ENCODE peak calls at places on chromosomes 1 and 21, in ten cellular contexts. One of them, this sample, is unnamed.
A peak's percentile ranks its signal among the peaks of the same experiment; 100 is the strongest.

GRCh38 chr1:156582388-156583022 is 3.0 kb downstream of the TTC24 start:
- DNase-seq in psoas muscle: no peak
- DNase-seq in DMS 273 treated with DMSO at 0.1 percent for 48 hours: no peak
- DNase-seq in activated T-helper 1 cell treated with anti-CD3 and anti-CD28 coated beads, Interleukin-12 subunit alpha, Interleukin-12 subunit beta, Interleukin-2, Interleukin-4 antibody, amounts not matched to agents 30 ng/mL and 10 ng/mL and 1 ng/mL, durations not matched to agents 14 hours and 24 hours and 36 hours: no peak
- DNase-seq in NCI-H1105: no peak
- DNase-seq in left ventricle myocardium inferior: no peak
- DNase-seq in SJSA1: no peak
- DNase-seq in T-helper 1 cell: no peak
- DNase-seq in tibial nerve: no peak
- DNase-seq in stimulated activated CD8-positive, alpha-beta memory T cell treated with anti-CD3 and anti-CD28 coated beads, Interleukin-15, amount 100 ng/mL, for 1 hour: no peak
- DNase-seq in this sample: no peak

GRCh38 chr1:155938220-155938627 is 3.2 kb upstream of the RXFP4 start:
- DNase-seq in psoas muscle: no peak
- DNase-seq in T-helper 1 cell: no peak
- DNase-seq in stimulated activated CD8-positive, alpha-beta memory T cell treated with anti-CD3 and anti-CD28 coated beads, Interleukin-15, amount 100 ng/mL, for 1 hour: no peak
- DNase-seq in left ventricle myocardium inferior: no peak
- DNase-seq in SJSA1: peak; percentile 52
- DNase-seq in activated T-helper 1 cell treated with anti-CD3 and anti-CD28 coated beads, Interleukin-12 subunit alpha, Interleukin-12 subunit beta, Interleukin-2, Interleukin-4 antibody, amounts not matched to agents 30 ng/mL and 10 ng/mL and 1 ng/mL, durations not matched to agents 14 hours and 24 hours and 36 hours: peak; percentile 24
- DNase-seq in NCI-H1105: peak; percentile 37
- DNase-seq in tibial nerve: no peak
- DNase-seq in DMS 273 treated with DMSO at 0.1 percent for 48 hours: peak; percentile 65
- DNase-seq in this sample: no peak

GRCh38 chr1:14017531-14017961 is 317.6 kb downstream of the PRDM2 start:
- DNase-seq in SJSA1: no peak
- DNase-seq in left ventricle myocardium inferior: no peak
- DNase-seq in activated T-helper 1 cell treated with anti-CD3 and anti-CD28 coated beads, Interleukin-12 subunit alpha, Interleukin-12 subunit beta, Interleukin-2, Interleukin-4 antibody, amounts not matched to agents 30 ng/mL and 10 ng/mL and 1 ng/mL, durations not matched to agents 14 hours and 24 hours and 36 hours: no peak
- DNase-seq in NCI-H1105: peak; percentile 56
- DNase-seq in psoas muscle: no peak
- DNase-seq in tibial nerve: no peak
- DNase-seq in stimulated activated CD8-positive, alpha-beta memory T cell treated with anti-CD3 and anti-CD28 coated beads, Interleukin-15, amount 100 ng/mL, for 1 hour: no peak
- DNase-seq in DMS 273 treated with DMSO at 0.1 percent for 48 hours: no peak
- DNase-seq in T-helper 1 cell: no peak
- DNase-seq in this sample: no peak

GRCh38 chr1:154353966-154354365 is 28.6 kb downstream of the ATP8B2 start:
- DNase-seq in psoas muscle: no peak
- DNase-seq in tibial nerve: no peak
- DNase-seq in DMS 273 treated with DMSO at 0.1 percent for 48 hours: no peak
- DNase-seq in SJSA1: no peak
- DNase-seq in T-helper 1 cell: no peak
- DNase-seq in activated T-helper 1 cell treated with anti-CD3 and anti-CD28 coated beads, Interleukin-12 subunit alpha, Interleukin-12 subunit beta, Interleukin-2, Interleukin-4 antibody, amounts not matched to agents 30 ng/mL and 10 ng/mL and 1 ng/mL, durations not matched to agents 14 hours and 24 hours and 36 hours: no peak
- DNase-seq in stimulated activated CD8-positive, alpha-beta memory T cell treated with anti-CD3 and anti-CD28 coated beads, Interleukin-15, amount 100 ng/mL, for 1 hour: no peak
- DNase-seq in NCI-H1105: no peak
- DNase-seq in left ventricle myocardium inferior: no peak
- DNase-seq in this sample: no peak

GRCh38 chr1:232486454-232487202 is 143.3 kb downstream of the SIPA1L2 start:
- DNase-seq in tibial nerve: no peak
- DNase-seq in SJSA1: peak; percentile 30
- DNase-seq in DMS 273 treated with DMSO at 0.1 percent for 48 hours: no peak
- DNase-seq in stimulated activated CD8-positive, alpha-beta memory T cell treated with anti-CD3 and anti-CD28 coated beads, Interleukin-15, amount 100 ng/mL, for 1 hour: no peak
- DNase-seq in left ventricle myocardium inferior: no peak
- DNase-seq in activated T-helper 1 cell treated with anti-CD3 and anti-CD28 coated beads, Interleukin-12 subunit alpha, Interleukin-12 subunit beta, Interleukin-2, Interleukin-4 antibody, amounts not matched to agents 30 ng/mL and 10 ng/mL and 1 ng/mL, durations not matched to agents 14 hours and 24 hours and 36 hours: no peak
- DNase-seq in psoas muscle: no peak
- DNase-seq in NCI-H1105: no peak
- DNase-seq in T-helper 1 cell: no peak
- DNase-seq in this sample: no peak

GRCh38 chr1:86200901-86201300 is 44.3 kb upstream of the COL24A1 start:
- DNase-seq in SJSA1: no peak
- DNase-seq in stimulated activated CD8-positive, alpha-beta memory T cell treated with anti-CD3 and anti-CD28 coated beads, Interleukin-15, amount 100 ng/mL, for 1 hour: no peak
- DNase-seq in psoas muscle: no peak
- DNase-seq in left ventricle myocardium inferior: no peak
- DNase-seq in T-helper 1 cell: no peak
- DNase-seq in activated T-helper 1 cell treated with anti-CD3 and anti-CD28 coated beads, Interleukin-12 subunit alpha, Interleukin-12 subunit beta, Interleukin-2, Interleukin-4 antibody, amounts not matched to agents 30 ng/mL and 10 ng/mL and 1 ng/mL, durations not matched to agents 14 hours and 24 hours and 36 hours: no peak
- DNase-seq in DMS 273 treated with DMSO at 0.1 percent for 48 hours: no peak
- DNase-seq in NCI-H1105: no peak
- DNase-seq in tibial nerve: no peak
- DNase-seq in this sample: no peak

GRCh38 chr21:43929217-43929971 is 64.4 kb downstream of the AGPAT3 start:
- DNase-seq in tibial nerve: no peak
- DNase-seq in DMS 273 treated with DMSO at 0.1 percent for 48 hours: no peak
- DNase-seq in activated T-helper 1 cell treated with anti-CD3 and anti-CD28 coated beads, Interleukin-12 subunit alpha, Interleukin-12 subunit beta, Interleukin-2, Interleukin-4 antibody, amounts not matched to agents 30 ng/mL and 10 ng/mL and 1 ng/mL, durations not matched to agents 14 hours and 24 hours and 36 hours: no peak
- DNase-seq in NCI-H1105: no peak
- DNase-seq in left ventricle myocardium inferior: peak; percentile 86
- DNase-seq in psoas muscle: peak; percentile 67
- DNase-seq in SJSA1: no peak
- DNase-seq in T-helper 1 cell: no peak
- DNase-seq in stimulated activated CD8-positive, alpha-beta memory T cell treated with anti-CD3 and anti-CD28 coated beads, Interleukin-15, amount 100 ng/mL, for 1 hour: no peak
- DNase-seq in this sample: no peak

GRCh38 chr1:228321895-228322294 is 84.7 kb downstream of the TRIM11 start:
- DNase-seq in T-helper 1 cell: no peak
- DNase-seq in NCI-H1105: no peak
- DNase-seq in left ventricle myocardium inferior: no peak
- DNase-seq in tibial nerve: no peak
- DNase-seq in stimulated activated CD8-positive, alpha-beta memory T cell treated with anti-CD3 and anti-CD28 coated beads, Interleukin-15, amount 100 ng/mL, for 1 hour: no peak
- DNase-seq in activated T-helper 1 cell treated with anti-CD3 and anti-CD28 coated beads, Interleukin-12 subunit alpha, Interleukin-12 subunit beta, Interleukin-2, Interleukin-4 antibody, amounts not matched to agents 30 ng/mL and 10 ng/mL and 1 ng/mL, durations not matched to agents 14 hours and 24 hours and 36 hours: no peak
- DNase-seq in DMS 273 treated with DMSO at 0.1 percent for 48 hours: no peak
- DNase-seq in psoas muscle: no peak
- DNase-seq in SJSA1: no peak
- DNase-seq in this sample: no peak

GRCh38 chr1:3688836-3689750 is 36.8 kb downstream of the TP73 start:
- DNase-seq in psoas muscle: no peak
- DNase-seq in SJSA1: no peak
- DNase-seq in DMS 273 treated with DMSO at 0.1 percent for 48 hours: no peak
- DNase-seq in left ventricle myocardium inferior: no peak
- DNase-seq in tibial nerve: no peak
- DNase-seq in NCI-H1105: peak; percentile 36
- DNase-seq in activated T-helper 1 cell treated with anti-CD3 and anti-CD28 coated beads, Interleukin-12 subunit alpha, Interleukin-12 subunit beta, Interleukin-2, Interleukin-4 antibody, amounts not matched to agents 30 ng/mL and 10 ng/mL and 1 ng/mL, durations not matched to agents 14 hours and 24 hours and 36 hours: no peak
- DNase-seq in stimulated activated CD8-positive, alpha-beta memory T cell treated with anti-CD3 and anti-CD28 coated beads, Interleukin-15, amount 100 ng/mL, for 1 hour: no peak
- DNase-seq in T-helper 1 cell: no peak
- DNase-seq in this sample: no peak

GRCh38 chr1:236774926-236775325 is 20.2 kb upstream of the MTR start:
- DNase-seq in NCI-H1105: no peak
- DNase-seq in SJSA1: no peak
- DNase-seq in T-helper 1 cell: no peak
- DNase-seq in stimulated activated CD8-positive, alpha-beta memory T cell treated with anti-CD3 and anti-CD28 coated beads, Interleukin-15, amount 100 ng/mL, for 1 hour: no peak
- DNase-seq in DMS 273 treated with DMSO at 0.1 percent for 48 hours: no peak
- DNase-seq in activated T-helper 1 cell treated with anti-CD3 and anti-CD28 coated beads, Interleukin-12 subunit alpha, Interleukin-12 subunit beta, Interleukin-2, Interleukin-4 antibody, amounts not matched to agents 30 ng/mL and 10 ng/mL and 1 ng/mL, durations not matched to agents 14 hours and 24 hours and 36 hours: no peak
- DNase-seq in tibial nerve: no peak
- DNase-seq in left ventricle myocardium inferior: no peak
- DNase-seq in psoas muscle: no peak
- DNase-seq in this sample: no peak

GRCh38 chr1:203072002-203072607 is 13.7 kb downstream of the MYOG start:
- DNase-seq in NCI-H1105: no peak
- DNase-seq in DMS 273 treated with DMSO at 0.1 percent for 48 hours: no peak
- DNase-seq in activated T-helper 1 cell treated with anti-CD3 and anti-CD28 coated beads, Interleukin-12 subunit alpha, Interleukin-12 subunit beta, Interleukin-2, Interleukin-4 antibody, amounts not matched to agents 30 ng/mL and 10 ng/mL and 1 ng/mL, durations not matched to agents 14 hours and 24 hours and 36 hours: no peak
- DNase-seq in stimulated activated CD8-positive, alpha-beta memory T cell treated with anti-CD3 and anti-CD28 coated beads, Interleukin-15, amount 100 ng/mL, for 1 hour: no peak
- DNase-seq in left ventricle myocardium inferior: no peak
- DNase-seq in SJSA1: no peak
- DNase-seq in psoas muscle: no peak
- DNase-seq in tibial nerve: no peak
- DNase-seq in T-helper 1 cell: no peak
- DNase-seq in this sample: no peak

GRCh38 chr1:14571810-14572767 is 26.4 kb upstream of the KAZN start:
- DNase-seq in NCI-H1105: no peak
- DNase-seq in left ventricle myocardium inferior: no peak
- DNase-seq in tibial nerve: no peak
- DNase-seq in activated T-helper 1 cell treated with anti-CD3 and anti-CD28 coated beads, Interleukin-12 subunit alpha, Interleukin-12 subunit beta, Interleukin-2, Interleukin-4 antibody, amounts not matched to agents 30 ng/mL and 10 ng/mL and 1 ng/mL, durations not matched to agents 14 hours and 24 hours and 36 hours: no peak
- DNase-seq in stimulated activated CD8-positive, alpha-beta memory T cell treated with anti-CD3 and anti-CD28 coated beads, Interleukin-15, amount 100 ng/mL, for 1 hour: no peak
- DNase-seq in psoas muscle: no peak
- DNase-seq in DMS 273 treated with DMSO at 0.1 percent for 48 hours: no peak
- DNase-seq in SJSA1: no peak
- DNase-seq in T-helper 1 cell: no peak
- DNase-seq in this sample: no peak

GRCh38 chr1:51901151-51901550 is 22.6 kb upstream of the NRDC start:
- DNase-seq in DMS 273 treated with DMSO at 0.1 percent for 48 hours: no peak
- DNase-seq in left ventricle myocardium inferior: no peak
- DNase-seq in psoas muscle: no peak
- DNase-seq in SJSA1: no peak
- DNase-seq in activated T-helper 1 cell treated with anti-CD3 and anti-CD28 coated beads, Interleukin-12 subunit alpha, Interleukin-12 subunit beta, Interleukin-2, Interleukin-4 antibody, amounts not matched to agents 30 ng/mL and 10 ng/mL and 1 ng/mL, durations not matched to agents 14 hours and 24 hours and 36 hours: no peak
- DNase-seq in stimulated activated CD8-positive, alpha-beta memory T cell treated with anti-CD3 and anti-CD28 coated beads, Interleukin-15, amount 100 ng/mL, for 1 hour: no peak
- DNase-seq in tibial nerve: no peak
- DNase-seq in T-helper 1 cell: no peak
- DNase-seq in NCI-H1105: no peak
- DNase-seq in this sample: no peak

GRCh38 chr1:235060607-235061470 is 67.8 kb downstream of the TOMM20 start:
- DNase-seq in DMS 273 treated with DMSO at 0.1 percent for 48 hours: no peak
- DNase-seq in SJSA1: no peak
- DNase-seq in activated T-helper 1 cell treated with anti-CD3 and anti-CD28 coated beads, Interleukin-12 subunit alpha, Interleukin-12 subunit beta, Interleukin-2, Interleukin-4 antibody, amounts not matched to agents 30 ng/mL and 10 ng/mL and 1 ng/mL, durations not matched to agents 14 hours and 24 hours and 36 hours: no peak
- DNase-seq in stimulated activated CD8-positive, alpha-beta memory T cell treated with anti-CD3 and anti-CD28 coated beads, Interleukin-15, amount 100 ng/mL, for 1 hour: no peak
- DNase-seq in psoas muscle: no peak
- DNase-seq in T-helper 1 cell: no peak
- DNase-seq in tibial nerve: no peak
- DNase-seq in NCI-H1105: no peak
- DNase-seq in left ventricle myocardium inferior: peak; percentile 33
- DNase-seq in this sample: no peak

GRCh38 chr1:236137285-236137852 is 5.0 kb upstream of the GPR137B start:
- DNase-seq in stimulated activated CD8-positive, alpha-beta memory T cell treated with anti-CD3 and anti-CD28 coated beads, Interleukin-15, amount 100 ng/mL, for 1 hour: no peak
- DNase-seq in psoas muscle: no peak
- DNase-seq in T-helper 1 cell: no peak
- DNase-seq in NCI-H1105: no peak
- DNase-seq in DMS 273 treated with DMSO at 0.1 percent for 48 hours: no peak
- DNase-seq in tibial nerve: no peak
- DNase-seq in left ventricle myocardium inferior: no peak
- DNase-seq in activated T-helper 1 cell treated with anti-CD3 and anti-CD28 coated beads, Interleukin-12 subunit alpha, Interleukin-12 subunit beta, Interleukin-2, Interleukin-4 antibody, amounts not matched to agents 30 ng/mL and 10 ng/mL and 1 ng/mL, durations not matched to agents 14 hours and 24 hours and 36 hours: no peak
- DNase-seq in SJSA1: no peak
- DNase-seq in this sample: no peak

GRCh38 chr1:74505133-74505532 is 7.3 kb downstream of the LRRC53 start:
- DNase-seq in activated T-helper 1 cell treated with anti-CD3 and anti-CD28 coated beads, Interleukin-12 subunit alpha, Interleukin-12 subunit beta, Interleukin-2, Interleukin-4 antibody, amounts not matched to agents 30 ng/mL and 10 ng/mL and 1 ng/mL, durations not matched to agents 14 hours and 24 hours and 36 hours: no peak
- DNase-seq in NCI-H1105: no peak
- DNase-seq in psoas muscle: no peak
- DNase-seq in DMS 273 treated with DMSO at 0.1 percent for 48 hours: no peak
- DNase-seq in SJSA1: no peak
- DNase-seq in tibial nerve: no peak
- DNase-seq in left ventricle myocardium inferior: no peak
- DNase-seq in T-helper 1 cell: no peak
- DNase-seq in stimulated activated CD8-positive, alpha-beta memory T cell treated with anti-CD3 and anti-CD28 coated beads, Interleukin-15, amount 100 ng/mL, for 1 hour: no peak
- DNase-seq in this sample: no peak

GRCh38 chr1:20194770-20195463 is 8.6 kb upstream of the PLA2G2C start:
- DNase-seq in activated T-helper 1 cell treated with anti-CD3 and anti-CD28 coated beads, Interleukin-12 subunit alpha, Interleukin-12 subunit beta, Interleukin-2, Interleukin-4 antibody, amounts not matched to agents 30 ng/mL and 10 ng/mL and 1 ng/mL, durations not matched to agents 14 hours and 24 hours and 36 hours: peak; percentile 67
- DNase-seq in DMS 273 treated with DMSO at 0.1 percent for 48 hours: peak; percentile 62
- DNase-seq in NCI-H1105: peak; percentile 38
- DNase-seq in left ventricle myocardium inferior: peak; percentile 65
- DNase-seq in stimulated activated CD8-positive, alpha-beta memory T cell treated with anti-CD3 and anti-CD28 coated beads, Interleukin-15, amount 100 ng/mL, for 1 hour: peak; percentile 53
- DNase-seq in T-helper 1 cell: peak; percentile 64
- DNase-seq in tibial nerve: peak; percentile 22
- DNase-seq in SJSA1: peak; percentile 24
- DNase-seq in psoas muscle: peak; percentile 65
- DNase-seq in this sample: no peak

GRCh38 chr1:204791453-204792366 is 79.0 kb upstream of the NFASC start:
- DNase-seq in DMS 273 treated with DMSO at 0.1 percent for 48 hours: peak; percentile 55
- DNase-seq in psoas muscle: peak; percentile 64
- DNase-seq in tibial nerve: peak; percentile 18
- DNase-seq in activated T-helper 1 cell treated with anti-CD3 and anti-CD28 coated beads, Interleukin-12 subunit alpha, Interleukin-12 subunit beta, Interleukin-2, Interleukin-4 antibody, amounts not matched to agents 30 ng/mL and 10 ng/mL and 1 ng/mL, durations not matched to agents 14 hours and 24 hours and 36 hours: peak; percentile 66
- DNase-seq in SJSA1: peak; percentile 20
- DNase-seq in T-helper 1 cell: peak; percentile 78
- DNase-seq in left ventricle myocardium inferior: peak; percentile 58
- DNase-seq in NCI-H1105: peak; percentile 43
- DNase-seq in stimulated activated CD8-positive, alpha-beta memory T cell treated with anti-CD3 and anti-CD28 coated beads, Interleukin-15, amount 100 ng/mL, for 1 hour: peak; percentile 73
- DNase-seq in this sample: no peak

GRCh38 chr1:230031131-230031530 is 35.9 kb upstream of the GALNT2 start:
- DNase-seq in SJSA1: no peak
- DNase-seq in T-helper 1 cell: no peak
- DNase-seq in psoas muscle: no peak
- DNase-seq in stimulated activated CD8-positive, alpha-beta memory T cell treated with anti-CD3 and anti-CD28 coated beads, Interleukin-15, amount 100 ng/mL, for 1 hour: no peak
- DNase-seq in DMS 273 treated with DMSO at 0.1 percent for 48 hours: no peak
- DNase-seq in tibial nerve: no peak
- DNase-seq in left ventricle myocardium inferior: no peak
- DNase-seq in activated T-helper 1 cell treated with anti-CD3 and anti-CD28 coated beads, Interleukin-12 subunit alpha, Interleukin-12 subunit beta, Interleukin-2, Interleukin-4 antibody, amounts not matched to agents 30 ng/mL and 10 ng/mL and 1 ng/mL, durations not matched to agents 14 hours and 24 hours and 36 hours: no peak
- DNase-seq in NCI-H1105: no peak
- DNase-seq in this sample: no peak

GRCh38 chr1:171292799-171293198 is 21.2 kb upstream of the FMO4 start:
- DNase-seq in SJSA1: no peak
- DNase-seq in NCI-H1105: no peak
- DNase-seq in tibial nerve: no peak
- DNase-seq in activated T-helper 1 cell treated with anti-CD3 and anti-CD28 coated beads, Interleukin-12 subunit alpha, Interleukin-12 subunit beta, Interleukin-2, Interleukin-4 antibody, amounts not matched to agents 30 ng/mL and 10 ng/mL and 1 ng/mL, durations not matched to agents 14 hours and 24 hours and 36 hours: no peak
- DNase-seq in psoas muscle: no peak
- DNase-seq in DMS 273 treated with DMSO at 0.1 percent for 48 hours: no peak
- DNase-seq in left ventricle myocardium inferior: no peak
- DNase-seq in T-helper 1 cell: no peak
- DNase-seq in stimulated activated CD8-positive, alpha-beta memory T cell treated with anti-CD3 and anti-CD28 coated beads, Interleukin-15, amount 100 ng/mL, for 1 hour: no peak
- DNase-seq in this sample: no peak

GRCh38 chr1:49052102-49052501 is 275.4 kb upstream of the BEND5 start:
- DNase-seq in DMS 273 treated with DMSO at 0.1 percent for 48 hours: peak; percentile 38
- DNase-seq in left ventricle myocardium inferior: no peak
- DNase-seq in SJSA1: no peak
- DNase-seq in T-helper 1 cell: no peak
- DNase-seq in NCI-H1105: peak; percentile 87
- DNase-seq in activated T-helper 1 cell treated with anti-CD3 and anti-CD28 coated beads, Interleukin-12 subunit alpha, Interleukin-12 subunit beta, Interleukin-2, Interleukin-4 antibody, amounts not matched to agents 30 ng/mL and 10 ng/mL and 1 ng/mL, durations not matched to agents 14 hours and 24 hours and 36 hours: no peak
- DNase-seq in tibial nerve: no peak
- DNase-seq in stimulated activated CD8-positive, alpha-beta memory T cell treated with anti-CD3 and anti-CD28 coated beads, Interleukin-15, amount 100 ng/mL, for 1 hour: no peak
- DNase-seq in psoas muscle: no peak
- DNase-seq in this sample: no peak

GRCh38 chr1:116194592-116194991 is 83.4 kb downstream of the MAB21L3 start:
- DNase-seq in tibial nerve: no peak
- DNase-seq in left ventricle myocardium inferior: no peak
- DNase-seq in activated T-helper 1 cell treated with anti-CD3 and anti-CD28 coated beads, Interleukin-12 subunit alpha, Interleukin-12 subunit beta, Interleukin-2, Interleukin-4 antibody, amounts not matched to agents 30 ng/mL and 10 ng/mL and 1 ng/mL, durations not matched to agents 14 hours and 24 hours and 36 hours: no peak
- DNase-seq in T-helper 1 cell: no peak
- DNase-seq in psoas muscle: no peak
- DNase-seq in stimulated activated CD8-positive, alpha-beta memory T cell treated with anti-CD3 and anti-CD28 coated beads, Interleukin-15, amount 100 ng/mL, for 1 hour: no peak
- DNase-seq in DMS 273 treated with DMSO at 0.1 percent for 48 hours: no peak
- DNase-seq in NCI-H1105: no peak
- DNase-seq in SJSA1: no peak
- DNase-seq in this sample: no peak

GRCh38 chr1:209506101-209506500 is 77.4 kb upstream of the CAMK1G start:
- DNase-seq in psoas muscle: no peak
- DNase-seq in SJSA1: no peak
- DNase-seq in activated T-helper 1 cell treated with anti-CD3 and anti-CD28 coated beads, Interleukin-12 subunit alpha, Interleukin-12 subunit beta, Interleukin-2, Interleukin-4 antibody, amounts not matched to agents 30 ng/mL and 10 ng/mL and 1 ng/mL, durations not matched to agents 14 hours and 24 hours and 36 hours: no peak
- DNase-seq in stimulated activated CD8-positive, alpha-beta memory T cell treated with anti-CD3 and anti-CD28 coated beads, Interleukin-15, amount 100 ng/mL, for 1 hour: no peak
- DNase-seq in tibial nerve: no peak
- DNase-seq in NCI-H1105: no peak
- DNase-seq in DMS 273 treated with DMSO at 0.1 percent for 48 hours: no peak
- DNase-seq in left ventricle myocardium inferior: no peak
- DNase-seq in T-helper 1 cell: no peak
- DNase-seq in this sample: no peak

GRCh38 chr21:31156662-31157061 is 118.4 kb upstream of the KRTAP19-8 start:
- DNase-seq in activated T-helper 1 cell treated with anti-CD3 and anti-CD28 coated beads, Interleukin-12 subunit alpha, Interleukin-12 subunit beta, Interleukin-2, Interleukin-4 antibody, amounts not matched to agents 30 ng/mL and 10 ng/mL and 1 ng/mL, durations not matched to agents 14 hours and 24 hours and 36 hours: no peak
- DNase-seq in T-helper 1 cell: no peak
- DNase-seq in NCI-H1105: no peak
- DNase-seq in left ventricle myocardium inferior: no peak
- DNase-seq in psoas muscle: no peak
- DNase-seq in tibial nerve: no peak
- DNase-seq in DMS 273 treated with DMSO at 0.1 percent for 48 hours: no peak
- DNase-seq in SJSA1: no peak
- DNase-seq in stimulated activated CD8-positive, alpha-beta memory T cell treated with anti-CD3 and anti-CD28 coated beads, Interleukin-15, amount 100 ng/mL, for 1 hour: no peak
- DNase-seq in this sample: no peak

GRCh38 chr1:53559391-53559815 is 100.2 kb downstream of the DMRTB1 start:
- DNase-seq in stimulated activated CD8-positive, alpha-beta memory T cell treated with anti-CD3 and anti-CD28 coated beads, Interleukin-15, amount 100 ng/mL, for 1 hour: no peak
- DNase-seq in psoas muscle: no peak
- DNase-seq in T-helper 1 cell: no peak
- DNase-seq in SJSA1: no peak
- DNase-seq in DMS 273 treated with DMSO at 0.1 percent for 48 hours: no peak
- DNase-seq in tibial nerve: no peak
- DNase-seq in left ventricle myocardium inferior: no peak
- DNase-seq in activated T-helper 1 cell treated with anti-CD3 and anti-CD28 coated beads, Interleukin-12 subunit alpha, Interleukin-12 subunit beta, Interleukin-2, Interleukin-4 antibody, amounts not matched to agents 30 ng/mL and 10 ng/mL and 1 ng/mL, durations not matched to agents 14 hours and 24 hours and 36 hours: no peak
- DNase-seq in NCI-H1105: no peak
- DNase-seq in this sample: no peak

GRCh38 chr1:208934933-208935332 is 648.6 kb upstream of the CAMK1G start:
- DNase-seq in T-helper 1 cell: no peak
- DNase-seq in NCI-H1105: no peak
- DNase-seq in stimulated activated CD8-positive, alpha-beta memory T cell treated with anti-CD3 and anti-CD28 coated beads, Interleukin-15, amount 100 ng/mL, for 1 hour: no peak
- DNase-seq in DMS 273 treated with DMSO at 0.1 percent for 48 hours: no peak
- DNase-seq in SJSA1: no peak
- DNase-seq in left ventricle myocardium inferior: no peak
- DNase-seq in tibial nerve: no peak
- DNase-seq in psoas muscle: no peak
- DNase-seq in activated T-helper 1 cell treated with anti-CD3 and anti-CD28 coated beads, Interleukin-12 subunit alpha, Interleukin-12 subunit beta, Interleukin-2, Interleukin-4 antibody, amounts not matched to agents 30 ng/mL and 10 ng/mL and 1 ng/mL, durations not matched to agents 14 hours and 24 hours and 36 hours: no peak
- DNase-seq in this sample: no peak

This sample was measured in T1000.